ENCODE peak calls at places on chromosomes 4 and X, in four cellular contexts. F, I, B and X are unnamed samples. For H3K27me3, the result is how much of the 10 kb centered on the place peaks cover.

GRCh38 chrX:65879977-65880799 is 159.7 kb downstream of the VSIG4 start:
- DNase-seq in F (no peak), I (no peak), B (no peak), X (no peak)

GRCh38 chrX:114272096-114272686 is 311.7 kb upstream of the HTR2C start:
- DNase-seq in F (no peak), I (no peak), B (no peak), X (no peak)

GRCh38 chrX:44036336-44036735 is 63.1 kb upstream of the NDP start:
- DNase-seq in F (no peak), I (no peak), B (no peak), X (no peak)

GRCh38 chr4:153151535-153152452 is 52.4 kb upstream of the TRIM2 start:
- DNase-seq in F (peak), I (no peak), B (peak), X (peak)

GRCh38 chr4:94583938-94584641 is 132.3 kb downstream of the PDLIM5 start:
- DNase-seq in F (no peak), I (no peak), B (no peak), X (no peak)

GRCh38 chr4:80137631-80138030 is 59.7 kb upstream of the PRDM8 start:
- DNase-seq in F (no peak), I (no peak), B (no peak), X (no peak)

GRCh38 chr4:27040351-27040750 is 179.7 kb downstream of the STIM2 start:
- DNase-seq in F (no peak), I (no peak), B (no peak), X (no peak)

GRCh38 chrX:3176439-3176820 is 135.2 kb downstream of the ARSF start:
- DNase-seq in F (no peak), I (no peak), B (no peak), X (peak)

GRCh38 chrX:57918750-57919436 is 8.6 kb upstream of the ZXDA start:
- DNase-seq in F (peak), I (no peak), B (peak), X (no peak)

GRCh38 chr4:104491396-104491821 is 3.3 kb downstream of the CXXC4 start:
- DNase-seq in F (peak), I (peak), B (peak), X (no peak)

GRCh38 chr4:30790123-30790522 is 70.0 kb downstream of the PCDH7 start:
- DNase-seq in F (no peak), I (no peak), B (no peak), X (no peak)

GRCh38 chr4:47106561-47106960 is 75.2 kb downstream of the GABRB1 start:
- DNase-seq in F (no peak), I (no peak), B (no peak), X (no peak)

GRCh38 chr4:88028961-88029360 is 21.5 kb downstream of the PKD2 start:
- DNase-seq in F (no peak), I (no peak), B (no peak), X (no peak)

GRCh38 chr4:168859100-168859499 is 151.0 kb downstream of the CBR4 start:
- DNase-seq in F (no peak), I (no peak), B (no peak), X (no peak)

GRCh38 chr4:120801171-120801758 is 121.3 kb downstream of the PRDM5 start:
- DNase-seq in F (no peak), I (peak), B (no peak), X (no peak)

GRCh38 chrX:13898084-13898483 is 81.2 kb upstream of the GPM6B start:
- DNase-seq in F (no peak), I (peak), B (peak), X (no peak)

GRCh38 chrX:131816551-131817136 is 206.5 kb upstream of the STK26 start:
- DNase-seq in F (peak), I (peak), B (no peak), X (peak)

GRCh38 chr4:128660361-128660964 is 149.0 kb upstream of the JADE1 start:
- DNase-seq in F (no peak), I (no peak), B (no peak), X (no peak)

GRCh38 chr4:181821039-181822004 is 421.9 kb upstream of the TENM3 start:
- DNase-seq in F (no peak), I (no peak), B (no peak), X (peak)

GRCh38 chrX:147228153-147228552 is 413.6 kb upstream of the CXorf51A start:
- DNase-seq in F (no peak), I (no peak), B (no peak), X (no peak)

DNA sequence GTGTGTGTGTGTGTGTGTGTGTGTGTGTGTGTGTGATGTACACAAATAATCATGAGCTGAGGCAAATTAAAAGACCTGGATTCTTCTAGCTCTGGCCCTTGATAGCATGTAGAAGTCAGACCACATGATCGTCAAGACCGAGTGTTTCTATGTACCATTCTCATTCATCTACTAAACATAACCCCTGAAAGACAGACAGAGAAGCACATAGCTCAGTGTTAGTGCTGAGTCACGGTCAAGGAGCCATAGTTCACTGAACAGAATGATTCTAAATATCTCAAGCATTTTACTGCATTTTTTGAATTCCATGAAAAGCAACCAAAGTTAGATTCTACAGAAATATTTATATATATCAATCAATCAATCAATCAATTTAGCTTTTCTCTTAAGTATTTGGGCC is 412.3 kb upstream of the CXorf51A start:
- DNase-seq in F (no peak), I (no peak), B (no peak), X (no peak)
- H3K4me3 ChIP-seq in F (no peak), I (no peak), B (no peak), X (no peak)

DNA sequence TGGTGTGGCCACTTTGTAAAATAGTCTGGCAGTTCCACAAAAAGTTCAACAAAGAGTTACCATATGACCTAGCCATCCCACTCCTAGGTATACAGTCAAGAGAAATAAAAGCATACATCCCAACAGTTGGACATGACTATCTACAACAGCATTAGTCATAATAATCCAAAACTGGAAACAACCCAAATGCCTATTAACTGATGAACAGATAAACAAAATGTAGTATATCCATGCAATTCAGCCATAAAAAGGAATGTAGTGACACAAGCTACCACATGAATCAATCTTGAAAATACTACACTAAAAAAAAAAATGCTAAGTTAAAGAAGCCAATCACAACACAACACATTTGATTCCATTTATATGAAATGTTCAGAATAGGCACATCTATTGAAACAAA is 16.1 kb downstream of the MED14 start:
- DNase-seq in F (no peak), I (no peak), B (no peak), X (no peak)
- H3K27me3 ChIP-seq in F (under half), I (under half), B (under half), X (under half)

GRCh38 chr4:84678976-84679744 is 96.2 kb downstream of the CDS1 start:
- DNase-seq in F (no peak), I (no peak), B (no peak), X (no peak)

GRCh38 chr4:84680956-84681355 is 98.0 kb downstream of the CDS1 start:
- DNase-seq in F (no peak), I (no peak), B (no peak), X (no peak)

GRCh38 chr4:84683486-84683885 is 100.6 kb downstream of the CDS1 start:
- DNase-seq in F (no peak), I (no peak), B (no peak), X (no peak)

GRCh38 chr4:84683065-84683464 is 100.1 kb downstream of the CDS1 start:
- DNase-seq in F (no peak), I (no peak), B (no peak), X (no peak)

GRCh38 chr4:84681488-84682274 is 98.8 kb downstream of the CDS1 start:
- DNase-seq in F (no peak), I (no peak), B (no peak), X (peak)
- TF ChIP-seq CTCF in F (no peak), I (no peak), B (no peak), X (peak)

DNA sequence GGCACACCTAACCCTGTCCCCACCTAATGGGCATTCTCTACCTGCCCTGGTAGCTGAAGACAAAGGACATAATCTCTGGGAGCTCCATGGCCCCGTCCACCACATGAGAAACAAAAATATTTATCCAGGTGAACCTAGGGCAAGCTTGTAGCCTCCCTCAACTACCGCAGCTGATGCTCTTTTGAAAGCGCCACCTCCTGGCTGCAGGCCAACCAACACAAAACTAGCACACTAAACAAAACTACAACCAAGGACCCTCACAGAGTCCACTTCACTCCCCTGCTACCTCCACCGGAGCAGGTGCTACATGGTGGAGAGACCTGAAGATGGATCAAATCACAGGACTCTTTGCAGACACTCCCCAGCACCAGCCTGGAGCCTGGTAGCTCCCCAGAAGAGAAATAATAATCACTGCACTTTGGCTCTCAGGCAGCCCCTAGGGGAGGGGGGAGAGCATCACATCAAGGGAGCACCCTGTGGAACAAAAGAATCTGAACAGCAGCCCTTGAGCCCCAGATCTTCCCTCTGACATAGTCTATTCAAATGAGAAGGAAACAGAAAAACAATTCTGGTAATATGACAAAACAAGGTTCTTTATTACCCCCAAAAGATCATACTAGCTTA is 111.3 kb upstream of the ATP8A1 start:
- DNase-seq in F (no peak), I (no peak), B (peak), X (no peak)
- H3K4me3 ChIP-seq in F (no peak), I (no peak), B (no peak), X (no peak)

GRCh38 chr4:151865327-151865726 is 104.5 kb upstream of the GATB start:
- DNase-seq in F (peak), I (peak), B (no peak), X (no peak)
- H3K27me3 ChIP-seq in F (under half), I (under half), B (under half), X (under half)

GRCh38 chr4:136709897-136710296 is 822.4 kb downstream of the PCDH18 start:
- DNase-seq in F (no peak), I (no peak), B (no peak), X (no peak)

GRCh38 chr4:136713140-136713539 is 819.2 kb downstream of the PCDH18 start:
- DNase-seq in F (no peak), I (no peak), B (no peak), X (no peak)
- TF ChIP-seq CTCF in F (no peak), I (no peak), B (peak), X (no peak)

DNA sequence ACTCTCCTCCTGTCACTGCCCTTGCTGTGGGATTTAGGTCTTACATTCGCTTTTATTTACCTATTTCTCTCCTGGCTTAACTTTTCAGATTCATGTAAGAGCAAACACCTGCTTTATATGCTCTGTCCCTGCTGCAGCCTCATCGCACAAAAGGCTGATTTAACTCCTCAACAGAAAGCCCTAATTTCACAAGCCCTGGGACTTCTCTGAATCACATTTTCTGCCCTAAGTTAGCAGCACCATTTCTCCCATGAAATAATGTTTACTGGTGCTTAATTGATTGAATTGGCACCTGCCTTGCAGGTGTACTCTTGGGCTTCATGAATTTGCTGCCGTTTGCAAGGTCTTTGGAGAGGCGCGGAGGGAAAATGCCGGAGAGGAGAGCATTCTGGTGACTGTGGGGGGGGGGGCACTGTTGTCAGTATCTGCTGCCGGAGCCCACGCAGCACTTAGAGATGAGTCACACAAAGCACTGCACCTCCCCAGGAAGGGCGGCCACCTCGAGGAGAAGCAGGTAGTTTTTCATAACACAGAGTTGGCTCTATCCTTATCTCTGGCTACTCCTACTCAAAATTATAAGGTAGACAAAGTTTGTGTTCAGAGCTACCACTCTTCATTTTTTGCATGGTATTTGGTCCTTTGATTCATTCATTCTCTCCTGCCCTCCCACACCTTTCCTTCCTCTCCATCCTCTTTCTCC is 76.4 kb upstream of the SCOC start:
- DNase-seq in F (no peak), I (no peak), B (peak), X (no peak)
- H3K4me3 ChIP-seq in F (no peak), I (peak), B (no peak), X (no peak)

DNA sequence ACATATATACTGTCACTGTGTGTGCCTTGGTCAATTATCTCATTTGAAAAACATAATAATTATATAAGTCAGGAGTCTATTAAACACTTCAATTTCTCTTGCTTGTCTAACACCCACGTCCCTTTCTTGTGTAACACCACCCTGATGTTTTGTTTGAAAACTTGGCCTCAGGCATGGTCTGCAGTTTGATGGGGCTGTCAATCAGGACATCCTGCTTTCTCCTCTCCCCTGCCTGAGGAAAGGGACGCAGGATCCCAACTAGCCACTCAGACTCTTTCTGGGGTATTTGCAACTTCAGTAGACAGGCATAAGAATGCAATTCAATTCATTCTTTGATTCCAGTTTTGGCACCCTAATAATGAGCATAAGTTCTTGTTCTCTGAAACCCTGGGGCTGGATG is 48.8 kb downstream of the DKK2 start:
- DNase-seq in F (no peak), I (no peak), B (no peak), X (no peak)
- H3K27me3 ChIP-seq in F (under half), I (under half), B (under half), X (under half)

GRCh38 chr4:148998719-148999118 is 556.5 kb upstream of the NR3C2 start:
- DNase-seq in F (no peak), I (no peak), B (peak), X (no peak)
- TF ChIP-seq CTCF in F (no peak), I (no peak), B (peak), X (peak)